ENCODE peak calls at places on chromosomes 1 and 21, in eight cellular contexts. Q is Kasumi-1, M is NCI-H226, V is A673, J is AML-193, A is osteocyte, P is spleen, S is AG09309. D is an unnamed sample.

GRCh38 chr1:236875975-236876374 is 80.9 kb downstream of the MTR start:
- DNase-seq in S (no peak), A (no peak), P (no peak), V (no peak), J (no peak), M (no peak), Q (no peak), D (no peak)

GRCh38 chr1:39671433-39671792 is 494 bp downstream of the NT5C1A start:
- DNase-seq in S (no peak), J (no peak), M (no peak), P (no peak), Q (no peak), A (no peak), V (no peak), D (no peak)

GRCh38 chr1:6734579-6735397 is 33.2 kb upstream of the DNAJC11 start:
- DNase-seq in V (no peak), J (no peak), P (no peak), Q (no peak), S (no peak), M (no peak), A (no peak), D (no peak)

GRCh38 chr1:113530021-113530420 is 139.7 kb downstream of the MAGI3 start:
- DNase-seq in S (no peak), P (no peak), J (no peak), Q (no peak), A (no peak), V (no peak), M (no peak), D (no peak)

GRCh38 chr1:37599940-37600339 is 4.2 kb upstream of the GNL2 start:
- DNase-seq in S (no peak), V (no peak), A (no peak), Q (no peak), J (no peak), M (no peak), P (no peak), D (no peak)

GRCh38 chr1:31063636-31064035 is 1.9 kb downstream of the PUM1 start:
- DNase-seq in V (no peak), P (no peak), S (no peak), J (peak; percentile 21), A (no peak), Q (no peak), M (no peak), D (no peak)

GRCh38 chr1:236083650-236084385 is 18.9 kb upstream of the NID1 start:
- DNase-seq in V (no peak), P (no peak), M (peak; percentile 69), Q (no peak), A (no peak), J (no peak), S (no peak), D (no peak)

GRCh38 chr1:67647036-67647798 is 37.8 kb upstream of the GADD45A start:
- DNase-seq in A (no peak), J (no peak), Q (no peak), M (peak; percentile 54), P (no peak), V (no peak), S (no peak), D (peak; percentile 48)

GRCh38 chr21:44331209-44331608 is 8.0 kb downstream of the CFAP410 start:
- DNase-seq in Q (no peak), A (no peak), J (no peak), V (no peak), P (no peak), S (no peak), M (no peak), D (no peak)

GRCh38 chr1:30675761-30676160 is 47.6 kb downstream of the MATN1 start:
- DNase-seq in A (no peak), P (no peak), Q (no peak), M (no peak), J (no peak), V (no peak), S (peak; percentile 91), D (no peak)

GRCh38 chr1:3717715-3718601 is 34.3 kb upstream of the CCDC27 start:
- DNase-seq in P (no peak), V (peak; percentile 54), A (no peak), Q (no peak), M (no peak), S (no peak), J (no peak), D (no peak)

GRCh38 chr1:156652131-156652991 is 10.4 kb downstream of the BCAN start:
- DNase-seq in J (peak; percentile 19), A (no peak), M (no peak), S (no peak), Q (peak; percentile 75), V (peak; percentile 65), P (no peak), D (no peak)